ENCODE peak calls at places on chromosomes 11 and 22, in seven cellular contexts. N is caudate nucleus, I is IMR-90, H is left ventricle myocardium inferior, L is aorta, Z is tibial nerve, X is substantia nigra. P is an unnamed sample.

GRCh38 chr22:40065981-40066380 is 71.2 kb downstream of the FAM83F start:
- DNase-seq in Z (no peak), I (no peak), X (no peak), H (no peak), L (no peak), N (no peak), P (no peak)

GRCh38 chr11:12842933-12843636 is 166.0 kb upstream of the RASSF10 start:
- DNase-seq in N (no peak), Z (no peak), X (no peak), H (no peak), I (no peak), L (no peak), P (no peak)

GRCh38 chr11:44032304-44033085 is 15.3 kb upstream of the ACCSL start:
- DNase-seq in L (peak; percentile 91), N (peak; percentile 4), X (no peak), I (peak; percentile 72), Z (no peak), H (peak; percentile 58), P (no peak)

GRCh38 chr11:125428486-125429173 is 67.4 kb downstream of the FEZ1 start:
- DNase-seq in Z (no peak), X (no peak), H (no peak), N (no peak), L (no peak), I (no peak), P (no peak)

GRCh38 chr11:121540627-121541026 is 87.9 kb upstream of the SORL1-AS1 start:
- DNase-seq in Z (no peak), N (no peak), I (no peak), H (no peak), L (no peak), X (no peak), P (no peak)

GRCh38 chr11:57460017-57460755 is at the start of gene RTN4RL2:
- DNase-seq in I (peak; percentile 45), N (no peak), Z (no peak), H (peak; percentile 48), L (peak; percentile 64), X (no peak), P (no peak)

GRCh38 chr11:107017433-107018227 is 646 bp downstream of the GUCY1A2 start:
- DNase-seq in I (no peak), Z (peak; percentile 17), X (peak; percentile 40), N (peak; percentile 60), L (peak; percentile 62), H (peak; percentile 45), P (peak; percentile 34)

GRCh38 chr11:102599642-102600261 is 25.4 kb downstream of the MMP20 start:
- DNase-seq in N (no peak), X (no peak), H (no peak), Z (no peak), I (peak; percentile 95), L (no peak), P (no peak)

GRCh38 chr11:14626650-14627049 is 17.0 kb upstream of the PDE3B start:
- DNase-seq in I (no peak), X (no peak), N (no peak), Z (no peak), H (no peak), L (no peak), P (no peak)

GRCh38 chr22:50308597-50308935 is 1.1 kb upstream of the PLXNB2 start:
- DNase-seq in L (peak; percentile 92), H (peak; percentile 92), I (peak; percentile 40), N (no peak), Z (peak; percentile 39), X (peak; percentile 42), P (no peak)

GRCh38 chr11:130555251-130555841 is 106.9 kb downstream of the ADAMTS15 start:
- DNase-seq in I (no peak), L (peak; percentile 70), N (no peak), X (no peak), H (no peak), Z (no peak), P (no peak)

GRCh38 chr22:20203142-20204099 is 52.6 kb upstream of the CCDC188 start:
- DNase-seq in L (no peak), I (peak; percentile 1), X (no peak), Z (no peak), H (peak; percentile 41), N (no peak), P (no peak)

GRCh38 chr11:16126361-16126760 is 230.0 kb downstream of the SOX6 start:
- DNase-seq in Z (no peak), X (no peak), H (no peak), L (no peak), N (no peak), I (peak; percentile 30), P (no peak)

GRCh38 chr22:23496445-23496833 is 83.7 kb downstream of the IGLL1 start:
- DNase-seq in X (no peak), Z (no peak), I (no peak), N (no peak), L (no peak), H (no peak), P (no peak)

GRCh38 chr11:105870521-105871113 is 151.4 kb downstream of the MSANTD4 start:
- DNase-seq in L (no peak), I (no peak), X (no peak), H (no peak), Z (no peak), N (no peak), P (no peak)

GRCh38 chr11:113289341-113290187 is 24.8 kb upstream of the TTC12 start:
- DNase-seq in H (peak; percentile 46), L (peak; percentile 71), I (peak; percentile 38), Z (peak; percentile 43), X (peak; percentile 65), N (peak; percentile 37), P (no peak)

GRCh38 chr11:92475316-92475715 is 250.7 kb downstream of the FAT3 start:
- DNase-seq in H (no peak), X (no peak), L (no peak), Z (no peak), I (no peak), N (no peak), P (no peak)

GRCh38 chr11:12318791-12319733 is 58.3 kb upstream of the PARVA start:
- DNase-seq in N (no peak), H (no peak), L (no peak), X (no peak), Z (no peak), I (peak; percentile 89), P (no peak)

GRCh38 chr22:45776313-45776585 is 104.6 kb downstream of the ATXN10 start:
- DNase-seq in H (no peak), N (no peak), X (no peak), L (no peak), I (no peak), Z (no peak), P (no peak)
- H3K27ac ChIP-seq in H (no peak overlapping the region), N (no peak overlapping the region), X (no peak overlapping the region), L (no peak overlapping the region), I (no peak overlapping the region), Z (no peak overlapping the region), P (peak overlapping the region; percentile 94)

GRCh38 chr11:78560066-78560597 is 14.5 kb downstream of the NARS2 start:
- DNase-seq in I (no peak), L (no peak), X (no peak), N (no peak), H (no peak), Z (no peak), P (no peak)

GRCh38 chr11:78557236-78557635 is 17.4 kb downstream of the NARS2 start:
- DNase-seq in X (no peak), Z (no peak), N (no peak), L (no peak), I (no peak), H (no peak), P (no peak)

GRCh38 chr11:78564037-78564888 is 10.4 kb downstream of the NARS2 start:
- DNase-seq in I (peak; percentile 76), X (no peak), N (no peak), H (no peak), L (no peak), Z (peak; percentile 91), P (no peak)

GRCh38 chr11:78562398-78562797 is 12.3 kb downstream of the NARS2 start:
- DNase-seq in N (no peak), Z (no peak), H (no peak), L (no peak), X (no peak), I (peak; percentile 75), P (no peak)

GRCh38 chr11:78560826-78561484 is 13.7 kb downstream of the NARS2 start:
- DNase-seq in X (no peak), Z (no peak), L (no peak), I (no peak), N (no peak), H (no peak), P (no peak)
- H3K27ac ChIP-seq in X (no peak overlapping the region), Z (peak overlapping the region; percentile 79), L (peak overlapping the region; percentile 57), I (peak overlapping the region; percentile 71), N (no peak overlapping the region), H (peak overlapping the region; percentile 71), P (peak overlapping the region; percentile 80)

GRCh38 chr11:66316849-66317251 is at the start of gene CD248:
- DNase-seq in X (no peak), H (peak; percentile 87), L (peak; percentile 85), N (no peak), Z (peak; percentile 58), I (peak; percentile 78), P (no peak)

GRCh38 chr11:66315921-66316811 is 678 bp downstream of the CD248 start:
- DNase-seq in H (no peak), L (no peak), N (no peak), Z (no peak), X (no peak), I (no peak), P (no peak)

GRCh38 chr11:66318576-66318970 is 1.7 kb upstream of the CD248 start:
- DNase-seq in L (no peak), X (no peak), N (no peak), Z (no peak), I (no peak), H (no peak), P (no peak)

GRCh38 chr11:66317766-66318575 is 1.1 kb upstream of the CD248 start:
- DNase-seq in I (peak; percentile 94), X (no peak), L (peak; percentile 81), Z (peak; percentile 73), H (peak; percentile 60), N (no peak), P (no peak)

GRCh38 chr11:66317322-66317765 is 500 bp upstream of the CD248 start:
- DNase-seq in N (no peak), X (no peak), I (peak; percentile 68), H (peak; percentile 67), L (peak; percentile 68), Z (peak; percentile 40), P (no peak)
- H3K27ac ChIP-seq in N (no peak overlapping the region), X (no peak overlapping the region), I (peak overlapping the region; percentile 100), H (peak overlapping the region; percentile 92), L (no peak overlapping the region), Z (peak overlapping the region; percentile 89), P (no peak overlapping the region)

GRCh38 chr11:46386674-46387073 is 4.9 kb downstream of the CHRM4 start:
- DNase-seq in H (no peak), Z (no peak), X (no peak), N (no peak), I (peak; percentile 51), L (no peak), P (no peak)

GRCh38 chr11:46388619-46389449 is 2.7 kb downstream of the CHRM4 start:
- DNase-seq in H (no peak), X (no peak), I (no peak), L (no peak), N (no peak), Z (no peak), P (no peak)

GRCh38 chr11:46389450-46390330 is 1.9 kb downstream of the CHRM4 start:
- DNase-seq in Z (peak; percentile 46), L (peak; percentile 81), I (peak; percentile 46), N (no peak), X (peak; percentile 71), H (peak; percentile 67), P (peak; percentile 77)

GRCh38 chr11:46387456-46387855 is 4.1 kb downstream of the CHRM4 start:
- DNase-seq in Z (no peak), X (no peak), L (no peak), N (no peak), H (no peak), I (no peak), P (no peak)

GRCh38 chr11:46387919-46388618 is 3.5 kb downstream of the CHRM4 start:
- DNase-seq in L (no peak), X (no peak), I (no peak), N (no peak), H (no peak), Z (no peak), P (no peak)
- H3K27ac ChIP-seq in L (no peak overlapping the region), X (no peak overlapping the region), I (no peak overlapping the region), N (no peak overlapping the region), H (no peak overlapping the region), Z (no peak overlapping the region), P (no peak overlapping the region)